ENCODE peak calls at places on chromosomes 7 and 10, in nine cellular contexts. L, C, N, T, M, F, K, Z and P are unnamed samples.

GRCh38 chr10:87844837-87845623 is 18.3 kb downstream of the KLLN start:
- DNase-seq in L (no peak), C (peak; percentile 89), N (no peak), T (no peak), M (no peak), F (peak; percentile 31), K (peak; percentile 72), Z (peak; percentile 75), P (no peak)

GRCh38 chr10:118595598-118596425 is at the start of gene PRLHR:
- DNase-seq in L (no peak), C (peak; percentile 13), N (peak; percentile 31), T (no peak), M (peak; percentile 94), F (no peak), K (peak; percentile 15), Z (no peak), P (no peak)

GRCh38 chr10:11379771-11380170 is 231.7 kb downstream of the USP6NL start:
- DNase-seq in L (no peak), C (no peak), N (no peak), T (no peak), M (no peak), F (no peak), K (no peak), Z (no peak), P (no peak)

GRCh38 chr7:54711900-54712595 is 47.0 kb downstream of the SEC61G start:
- DNase-seq in L (no peak), C (no peak), N (no peak), T (no peak), M (no peak), F (no peak), K (no peak), Z (no peak), P (no peak)

GRCh38 chr10:86218160-86218559 is 148.4 kb downstream of the GRID1 start:
- DNase-seq in L (no peak), C (no peak), N (no peak), T (peak; percentile 34), M (no peak), F (no peak), K (no peak), Z (no peak), P (no peak)

GRCh38 chr7:25731035-25731880 is 420.7 kb upstream of the NFE2L3 start:
- DNase-seq in L (no peak), C (no peak), N (no peak), T (no peak), M (no peak), F (no peak), K (peak; percentile 36), Z (no peak), P (no peak)

GRCh38 chr7:80596933-80597517 is 41.4 kb upstream of the CD36 start:
- DNase-seq in L (no peak), C (no peak), N (no peak), T (no peak), M (no peak), F (no peak), K (peak; percentile 38), Z (no peak), P (no peak)

GRCh38 chr10:116542007-116542677 is 3.6 kb upstream of the PNLIP start:
- DNase-seq in L (no peak), C (no peak), N (peak; percentile 82), T (no peak), M (no peak), F (no peak), K (no peak), Z (no peak), P (no peak)

GRCh38 chr7:100685049-100685605 is 8.9 kb downstream of the GIGYF1 start:
- DNase-seq in L (no peak), C (no peak), N (no peak), T (peak; percentile 41), M (no peak), F (no peak), K (no peak), Z (no peak), P (no peak)

GRCh38 chr10:95987685-95988426 is 55.5 kb upstream of the CCNJ start:
- DNase-seq in L (no peak), C (no peak), N (no peak), T (no peak), M (no peak), F (no peak), K (no peak), Z (no peak), P (no peak)

GRCh38 chr7:121156825-121157224 is 168.3 kb downstream of the CPED1 start:
- DNase-seq in L (no peak), C (no peak), N (no peak), T (no peak), M (no peak), F (no peak), K (no peak), Z (no peak), P (no peak)

GRCh38 chr10:68023292-68023691 is 51.8 kb downstream of the HERC4 start:
- DNase-seq in L (no peak), C (no peak), N (no peak), T (no peak), M (no peak), F (no peak), K (no peak), Z (peak; percentile 28), P (no peak)

GRCh38 chr10:76433161-76434005 is 1002.0 kb downstream of the LRMDA start:
- DNase-seq in L (no peak), C (no peak), N (peak; percentile 70), T (no peak), M (no peak), F (peak; percentile 29), K (no peak), Z (peak; percentile 98), P (peak; percentile 62)

GRCh38 chr7:85220651-85221050 is 33.8 kb upstream of the SEMA3D start:
- DNase-seq in L (no peak), C (no peak), N (no peak), T (no peak), M (no peak), F (no peak), K (no peak), Z (no peak), P (no peak)

GRCh38 chr7:85213500-85213899 is 26.6 kb upstream of the SEMA3D start:
- DNase-seq in L (no peak), C (no peak), N (no peak), T (no peak), M (no peak), F (no peak), K (no peak), Z (no peak), P (no peak)

GRCh38 chr7:85215098-85215497 is 28.2 kb upstream of the SEMA3D start:
- DNase-seq in L (no peak), C (no peak), N (no peak), T (no peak), M (no peak), F (no peak), K (no peak), Z (no peak), P (no peak)
- H3K36me3 ChIP-seq in L (no peaks in the 10 kb centered on the region), C (no peaks in the 10 kb centered on the region), N (no peaks in the 10 kb centered on the region), T (no peaks in the 10 kb centered on the region), M (no peaks in the 10 kb centered on the region), F (no peaks in the 10 kb centered on the region), K (no peaks in the 10 kb centered on the region), Z (no peaks in the 10 kb centered on the region), P (no peaks in the 10 kb centered on the region)

GRCh38 chr10:65340340-65340739 is 1585.5 kb upstream of the LRRTM3 start:
- DNase-seq in L (no peak), C (no peak), N (no peak), T (no peak), M (no peak), F (no peak), K (no peak), Z (peak; percentile 59), P (no peak)
- H3K27ac ChIP-seq in L (no peak overlapping the region), C (no peak overlapping the region), N (no peak overlapping the region), T (no peak overlapping the region), M (no peak overlapping the region), F (no peak overlapping the region), K (no peak overlapping the region), Z (no peak overlapping the region), P (peak overlapping the region; percentile 68)

DNA sequence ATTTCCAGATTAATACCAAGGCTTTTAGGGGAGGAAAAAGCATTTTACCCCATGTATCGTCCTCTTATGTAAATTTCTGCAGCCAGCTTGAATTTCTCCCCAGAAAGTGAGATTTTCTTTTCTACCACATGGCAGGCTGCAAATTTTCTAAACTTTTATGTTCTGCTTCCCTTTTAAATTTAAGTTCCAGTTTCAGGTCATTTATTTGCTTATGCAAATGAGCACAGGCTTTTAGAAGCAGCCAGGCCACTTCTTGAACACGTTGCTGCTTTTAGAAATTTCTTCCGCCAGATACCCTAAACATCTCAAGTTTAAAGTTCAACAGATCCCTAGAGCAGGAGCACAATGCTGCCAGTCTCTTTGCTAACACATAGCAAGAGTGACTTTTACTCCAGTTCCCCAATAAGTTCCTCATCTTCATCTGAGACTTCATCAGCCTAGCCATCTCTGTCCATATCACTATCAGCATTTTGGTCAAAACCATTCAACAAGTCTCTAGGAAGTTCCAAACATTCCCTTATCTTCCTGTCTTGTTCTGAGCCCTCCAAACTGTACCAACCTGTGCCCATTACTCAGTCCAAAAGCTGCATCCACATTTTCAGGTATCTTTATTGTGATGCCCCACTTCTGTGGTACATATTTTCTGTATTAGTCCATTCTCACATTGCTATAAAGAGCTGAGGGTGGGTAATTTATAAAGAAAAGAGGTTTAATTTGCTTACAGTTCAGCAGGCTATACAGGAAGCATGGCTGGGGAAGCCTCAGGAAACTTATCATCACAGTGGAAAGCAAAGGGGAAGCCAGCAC is 16.3 kb downstream of the EZH2 start:
- DNase-seq in L (no peak), C (no peak), N (no peak), T (no peak), M (no peak), F (no peak), K (no peak), Z (no peak), P (no peak)
- H3K36me3 ChIP-seq in L (no peaks in the 10 kb centered on the region), C (no peaks in the 10 kb centered on the region), N (no peaks in the 10 kb centered on the region), T (no peaks in the 10 kb centered on the region), M (no peaks in the 10 kb centered on the region), F (peaks cover 3% of the 10 kb centered on the region), K (no peaks in the 10 kb centered on the region), Z (peaks cover 12% of the 10 kb centered on the region), P (no peaks in the 10 kb centered on the region)

GRCh38 chr7:102296179-102296438 is 9.4 kb downstream of the SH2B2 start:
- DNase-seq in L (no peak), C (no peak), N (no peak), T (no peak), M (no peak), F (no peak), K (no peak), Z (no peak), P (no peak)

GRCh38 chr7:102295346-102296178 is 8.9 kb downstream of the SH2B2 start:
- DNase-seq in L (no peak), C (no peak), N (no peak), T (no peak), M (no peak), F (no peak), K (no peak), Z (no peak), P (no peak)

GRCh38 chr7:102294589-102294988 is 7.9 kb downstream of the SH2B2 start:
- DNase-seq in L (no peak), C (no peak), N (no peak), T (no peak), M (no peak), F (no peak), K (no peak), Z (no peak), P (no peak)

GRCh38 chr7:102297487-102298218 is 11.0 kb downstream of the SH2B2 start:
- DNase-seq in L (no peak), C (no peak), N (no peak), T (no peak), M (no peak), F (no peak), K (no peak), Z (no peak), P (no peak)

DNA sequence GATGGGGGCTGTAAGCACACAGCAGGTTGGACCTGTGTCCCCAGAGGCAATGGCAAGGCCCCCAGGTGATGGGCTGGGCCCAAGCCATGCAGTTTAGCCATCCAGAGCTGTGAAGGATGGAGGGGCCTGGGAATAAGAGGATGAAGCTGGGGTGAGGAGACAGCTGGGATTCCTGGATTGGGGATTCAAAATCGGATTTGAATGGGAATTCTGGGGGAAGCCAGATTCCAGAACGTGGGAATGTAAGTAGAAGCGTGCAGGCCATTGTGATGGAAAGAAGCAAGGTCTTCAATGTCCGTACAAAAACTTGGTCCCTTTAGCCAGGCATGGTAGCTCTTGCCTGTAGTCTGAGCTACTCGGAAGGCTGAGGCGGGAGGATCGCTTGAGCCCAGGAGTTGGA is 9.8 kb downstream of the SH2B2 start:
- DNase-seq in L (no peak), C (no peak), N (no peak), T (no peak), M (no peak), F (no peak), K (no peak), Z (no peak), P (no peak)
- H3K27ac ChIP-seq in L (no peak overlapping the region), C (no peak overlapping the region), N (no peak overlapping the region), T (no peak overlapping the region), M (no peak overlapping the region), F (peak overlapping the region; percentile 1), K (no peak overlapping the region), Z (no peak overlapping the region), P (no peak overlapping the region)